ENCODE peak calls at places on chromosomes 12 and 14, in ten cellular contexts. C is lung; F is NCI-H460; W is naive B cell; I is EL; Z is NB4; B is HS-27A; P is IMR-90; K is effector memory CD4-positive, alpha-beta T cell; O is stimulated activated CD8-positive, alpha-beta memory T cell treated with anti-CD3 and anti-CD28 coated beads, Interleukin-4, amount 100 ng/mL, for 4 hours. E is an unnamed sample.

GRCh38 chr14:89327771-89328212 is 89.2 kb downstream of the FOXN3 start:
- DNase-seq in C (no peak), F (no peak), W (no peak), I (peak; percentile 22), Z (no peak), B (no peak), P (peak; percentile 71), K (no peak), O (no peak), E (no peak)

GRCh38 chr14:100038065-100038464 is 27.2 kb upstream of the EVL start:
- DNase-seq in C (no peak), F (no peak), W (no peak), I (no peak), Z (no peak), B (no peak), P (no peak), K (no peak), O (no peak), E (no peak)

GRCh38 chr14:104845834-104846441 is 19.1 kb upstream of the CEP170B start:
- DNase-seq in C (no peak), F (no peak), W (no peak), I (no peak), Z (no peak), B (no peak), P (no peak), K (no peak), O (no peak), E (no peak)

GRCh38 chr12:131097247-131098177 is 143.8 kb downstream of the ADGRD1 start:
- DNase-seq in C (no peak), F (no peak), W (no peak), I (no peak), Z (no peak), B (no peak), P (no peak), K (no peak), O (no peak), E (no peak)

GRCh38 chr12:724194-724855 is 28.1 kb upstream of the WNK1 start:
- DNase-seq in C (peak; percentile 30), F (no peak), W (no peak), I (no peak), Z (peak; percentile 62), B (no peak), P (no peak), K (no peak), O (no peak), E (no peak)

GRCh38 chr12:123478762-123479161 is 20.8 kb downstream of the SNRNP35 start:
- DNase-seq in C (no peak), F (peak; percentile 47), W (no peak), I (peak; percentile 23), Z (no peak), B (peak; percentile 9), P (peak; percentile 18), K (no peak), O (no peak), E (no peak)

GRCh38 chr14:102684276-102684663 is 91.8 kb downstream of the RCOR1 start:
- DNase-seq in C (no peak), F (no peak), W (no peak), I (no peak), Z (no peak), B (no peak), P (no peak), K (no peak), O (no peak), E (no peak)

GRCh38 chr12:77796775-77797174 is 33.9 kb upstream of the NAV3 start:
- DNase-seq in C (no peak), F (no peak), W (no peak), I (peak; percentile 18), Z (no peak), B (peak; percentile 24), P (peak; percentile 40), K (no peak), O (no peak), E (no peak)

GRCh38 chr14:96203635-96204034 is 1.0 kb upstream of the BDKRB2 start:
- DNase-seq in C (no peak), F (no peak), W (no peak), I (no peak), Z (no peak), B (no peak), P (peak; percentile 60), K (no peak), O (no peak), E (no peak)

GRCh38 chr14:73753043-73753886 is 39.1 kb upstream of the PNMA1 start:
- DNase-seq in C (no peak), F (no peak), W (peak; percentile 41), I (peak; percentile 28), Z (peak; percentile 82), B (no peak), P (no peak), K (no peak), O (no peak), E (peak; percentile 17)

GRCh38 chr12:118103601-118104382 is at the start of gene VSIG10:
- DNase-seq in C (peak; percentile 75), F (peak; percentile 41), W (peak; percentile 17), I (peak; percentile 78), Z (peak; percentile 80), B (peak; percentile 34), P (peak; percentile 53), K (no peak), O (no peak), E (peak; percentile 4)

GRCh38 chr12:54941659-54942058 is 42.9 kb downstream of the TESPA1 start:
- DNase-seq in C (no peak), F (no peak), W (no peak), I (no peak), Z (no peak), B (no peak), P (no peak), K (no peak), O (no peak), E (no peak)

GRCh38 chr14:48584031-48584430 is 908.6 kb upstream of the MDGA2 start:
- DNase-seq in C (no peak), F (no peak), W (no peak), I (no peak), Z (no peak), B (no peak), P (peak; percentile 88), K (no peak), O (no peak), E (no peak)

GRCh38 chr14:102215522-102216250 is 76.0 kb downstream of the WDR20 start:
- DNase-seq in C (no peak), F (no peak), W (no peak), I (no peak), Z (no peak), B (no peak), P (peak; percentile 31), K (no peak), O (no peak), E (no peak)

GRCh38 chr14:68284834-68285233 is 465.3 kb downstream of the RAD51B start:
- DNase-seq in C (no peak), F (no peak), W (no peak), I (no peak), Z (no peak), B (no peak), P (no peak), K (no peak), O (no peak), E (peak; percentile 48)

GRCh38 chr12:14048949-14049545 is 67.6 kb upstream of the GRIN2B start:
- DNase-seq in C (no peak), F (no peak), W (no peak), I (no peak), Z (no peak), B (no peak), P (no peak), K (no peak), O (no peak), E (no peak)